ENCODE peak calls at places on chromosome 4, in seven cellular contexts. X is PC-3, D is left lung, K is iPS DF 6.9, G is cardiac muscle cell, M is MM.1S, H is upper lobe of right lung. V is an unnamed sample. For H3K4me1, the result is how much of the 10 kb centered on the place peaks cover.

GRCh38 chr4:73816814-73817213 is 19.7 kb upstream of the CXCL6 start:
- DNase-seq in X (peak), D (no peak), K (no peak), G (no peak), M (peak), H (no peak), V (no peak)

GRCh38 chr4:65791111-65791806 is 121.0 kb upstream of the EPHA5 start:
- DNase-seq in X (peak), D (no peak), K (no peak), G (no peak), M (no peak), H (no peak), V (no peak)

GRCh38 chr4:129323630-129324029 is 227.7 kb downstream of the C4orf33 start:
- DNase-seq in X (no peak), D (no peak), K (no peak), G (no peak), M (no peak), H (no peak), V (no peak)

GRCh38 chr4:147760695-147761094 is 28.8 kb downstream of the ARHGAP10 start:
- DNase-seq in X (no peak), D (no peak), K (no peak), G (no peak), M (no peak), H (no peak), V (no peak)

GRCh38 chr4:82820689-82821088 is 22.1 kb upstream of the SCD5 start:
- DNase-seq in X (no peak), D (no peak), K (no peak), G (no peak), M (no peak), H (no peak), V (no peak)

GRCh38 chr4:165635261-165635838 is 237.7 kb upstream of the TLL1 start:
- DNase-seq in X (no peak), D (no peak), K (no peak), G (no peak), M (peak), H (no peak), V (no peak)

GRCh38 chr4:15774020-15774420 is 4.1 kb upstream of the CD38 start:
- DNase-seq in X (no peak), D (no peak), K (no peak), G (no peak), M (no peak), H (no peak), V (no peak)

GRCh38 chr4:15414601-15415091 is 13.2 kb upstream of the C1QTNF7 start:
- DNase-seq in X (peak), D (no peak), K (no peak), G (no peak), M (no peak), H (no peak), V (no peak)

GRCh38 chr4:153679476-153679875 is 4.6 kb upstream of the TLR2 start:
- DNase-seq in X (no peak), D (no peak), K (no peak), G (no peak), M (no peak), H (no peak), V (no peak)

GRCh38 chr4:53541577-53542206 is 49.6 kb downstream of the LNX1 start:
- DNase-seq in X (peak), D (no peak), K (no peak), G (no peak), M (no peak), H (no peak), V (no peak)

GRCh38 chr4:40811886-40812857 is 62.4 kb downstream of the NSUN7 start:
- DNase-seq in X (no peak), D (no peak), K (no peak), G (no peak), M (no peak), H (no peak), V (no peak)

GRCh38 chr4:27463816-27464215 is 603.2 kb downstream of the STIM2 start:
- DNase-seq in X (peak), D (no peak), K (no peak), G (no peak), M (no peak), H (no peak), V (peak)

GRCh38 chr4:145635117-145635516 is 15.9 kb downstream of the MMAA start:
- DNase-seq in X (no peak), D (no peak), K (no peak), G (no peak), M (peak), H (no peak), V (no peak)

GRCh38 chr4:29734785-29735184 is 985.4 kb upstream of the PCDH7 start:
- DNase-seq in X (no peak), D (no peak), K (no peak), G (no peak), M (no peak), H (no peak), V (no peak)

GRCh38 chr4:40328383-40328782 is 6.8 kb upstream of the CHRNA9 start:
- DNase-seq in X (peak), D (no peak), K (no peak), G (no peak), M (no peak), H (no peak), V (no peak)

GRCh38 chr4:108001540-108001939 is 11.9 kb downstream of the HADH start:
- DNase-seq in X (no peak), D (no peak), K (no peak), G (no peak), M (no peak), H (no peak), V (no peak)

GRCh38 chr4:71711044-71711984 is 72.6 kb downstream of the GC start:
- DNase-seq in X (no peak), D (no peak), K (no peak), G (no peak), M (no peak), H (no peak), V (no peak)

GRCh38 chr4:123505077-123505456 is 108.5 kb downstream of the SPRY1 start:
- DNase-seq in X (peak), D (no peak), K (no peak), G (peak), M (no peak), H (no peak), V (no peak)

GRCh38 chr4:97457253-97457652 is 686.0 kb downstream of the STPG2 start:
- DNase-seq in X (peak), D (no peak), K (no peak), G (no peak), M (no peak), H (no peak), V (no peak)

GRCh38 chr4:26779224-26779623 is 81.4 kb upstream of the STIM2 start:
- DNase-seq in X (no peak), D (no peak), K (no peak), G (no peak), M (no peak), H (no peak), V (no peak)

GRCh38 chr4:38869511-38869910 is 1.9 kb downstream of the FAM114A1 start:
- DNase-seq in X (no peak), D (no peak), K (no peak), G (no peak), M (no peak), H (no peak), V (no peak)
- H3K4me1 ChIP-seq in X (under half), D (under half), K (under half), G (under half), M (under half), H (under half), V (under half)

DNA sequence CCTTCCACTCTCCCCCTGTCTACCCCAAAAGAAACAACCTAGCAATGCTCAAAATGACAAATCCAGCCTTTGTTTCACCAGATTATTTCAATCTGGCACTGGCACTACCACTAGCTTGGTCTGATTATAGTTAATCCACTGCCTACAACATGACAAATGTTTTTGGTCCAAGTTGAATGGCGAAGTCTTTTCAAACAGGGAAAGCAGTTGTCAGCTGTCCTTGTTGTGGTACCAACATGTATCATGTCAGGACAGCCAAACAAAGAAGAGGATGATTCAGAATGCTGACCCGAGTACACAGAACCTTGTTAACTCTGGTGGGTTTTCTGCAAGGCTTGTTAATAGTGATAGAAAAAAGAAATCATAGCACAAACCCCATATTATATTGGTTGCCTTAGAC is 160.8 kb upstream of the ANK2 start:
- DNase-seq in X (no peak), D (no peak), K (no peak), G (no peak), M (no peak), H (no peak), V (no peak)
- H3K27ac ChIP-seq in X (no peak), D (no peak), K (no peak), G (no peak), M (no peak), H (no peak), V (no peak)

GRCh38 chr4:47747846-47748494 is 89.9 kb downstream of the CORIN start:
- DNase-seq in X (no peak), D (no peak), K (no peak), G (peak), M (no peak), H (no peak), V (no peak)

GRCh38 chr4:47750771-47751170 is 87.1 kb downstream of the CORIN start:
- DNase-seq in X (no peak), D (no peak), K (no peak), G (no peak), M (no peak), H (no peak), V (no peak)

GRCh38 chr4:47752214-47752613 is 85.7 kb downstream of the CORIN start:
- DNase-seq in X (no peak), D (no peak), K (no peak), G (no peak), M (no peak), H (no peak), V (no peak)

GRCh38 chr4:47746122-47746521 is 91.7 kb downstream of the CORIN start:
- DNase-seq in X (no peak), D (no peak), K (no peak), G (no peak), M (no peak), H (no peak), V (no peak)

GRCh38 chr4:47749858-47750257 is 88.0 kb downstream of the CORIN start:
- DNase-seq in X (no peak), D (no peak), K (no peak), G (no peak), M (no peak), H (no peak), V (no peak)
- H3K4me1 ChIP-seq in X (under half), D (under half), K (under half), G (half or more), M (under half), H (under half), V (under half)

DNA sequence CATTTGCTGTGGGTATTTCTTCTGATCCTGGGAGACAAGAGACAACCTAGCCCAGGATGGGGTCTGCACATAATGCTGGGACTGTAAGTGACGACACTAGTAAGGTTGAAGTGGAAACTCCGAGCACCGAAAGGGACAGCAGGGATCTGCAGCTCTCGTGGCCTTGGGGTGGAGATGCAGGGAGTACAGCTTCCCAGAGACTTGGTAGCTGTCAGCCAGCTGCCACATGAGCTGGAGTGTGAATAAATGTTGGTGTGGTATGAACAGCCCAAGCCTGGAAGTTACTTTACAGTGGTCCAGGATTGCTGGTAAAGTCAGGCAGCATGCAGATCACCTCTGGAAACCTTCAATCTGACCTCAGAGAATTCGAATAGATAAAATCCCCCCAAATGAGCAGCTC is 97.6 kb downstream of the FAM193A start:
- DNase-seq in X (no peak), D (no peak), K (no peak), G (peak), M (no peak), H (peak), V (no peak)
- H3K27ac ChIP-seq in X (no peak), D (no peak), K (no peak), G (peak), M (no peak), H (no peak), V (no peak)

DNA sequence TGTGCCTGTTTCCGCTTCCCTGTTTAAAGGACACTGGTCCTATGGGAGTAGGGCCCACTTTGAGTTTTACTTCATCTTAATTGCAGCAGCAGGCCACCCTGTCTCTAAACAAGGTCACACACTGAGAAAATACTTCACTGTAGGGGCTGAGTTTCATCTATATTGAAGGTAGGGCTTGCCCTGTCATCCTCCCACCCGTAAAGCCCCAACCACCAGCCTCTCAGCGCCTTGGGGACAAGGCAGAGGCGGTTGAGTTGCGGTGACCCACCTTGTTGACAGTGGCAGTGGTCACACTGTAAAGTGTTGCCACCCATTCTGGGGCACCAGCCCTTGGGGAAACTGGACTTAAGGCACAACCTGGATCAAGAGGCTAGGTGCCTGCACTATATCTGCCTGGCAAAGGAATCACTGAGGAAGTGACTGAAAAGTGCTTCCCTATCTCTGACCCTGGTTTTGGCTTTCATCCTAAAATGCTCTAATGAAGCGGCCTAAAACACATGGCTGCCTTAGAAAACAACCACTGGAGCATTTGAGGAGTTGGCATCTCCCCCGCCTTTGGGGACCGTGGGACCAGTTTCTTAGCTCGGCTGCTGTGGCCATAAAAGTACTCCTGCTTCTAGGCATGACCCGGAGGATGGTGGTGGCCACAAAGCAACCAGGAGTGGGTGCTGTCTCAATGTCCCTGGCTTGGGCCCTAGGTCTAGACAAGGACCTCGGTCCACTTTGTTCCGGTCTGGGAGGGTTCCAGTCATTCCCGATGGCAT is 7.8 kb upstream of the WDR1 start:
- DNase-seq in X (no peak), D (no peak), K (no peak), G (no peak), M (no peak), H (no peak), V (no peak)
- H3K4me1 ChIP-seq in X (under half), D (under half), K (under half), G (under half), M (under half), H (under half), V (under half)

DNA sequence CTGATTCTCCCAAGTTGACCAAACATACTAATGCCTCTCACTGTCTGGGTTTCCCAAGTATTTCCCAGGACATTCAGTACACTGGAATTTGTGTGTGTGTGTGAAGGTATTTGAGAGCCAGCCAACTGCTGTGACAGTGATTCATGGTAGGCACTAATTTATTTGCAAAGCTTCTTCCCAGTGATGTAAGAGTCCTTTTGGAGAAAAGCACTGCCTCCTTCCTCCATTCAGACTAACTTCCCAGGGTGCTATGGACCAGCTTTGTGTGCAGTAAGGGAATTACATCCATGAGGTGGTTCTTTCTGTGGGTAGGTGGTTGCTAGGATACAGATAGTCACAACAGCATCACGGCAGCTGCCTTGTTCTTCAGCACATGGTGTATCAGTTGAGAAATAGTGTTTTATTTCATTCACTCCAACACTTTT is 8.7 kb downstream of the EGF start:
- DNase-seq in X (peak), D (no peak), K (no peak), G (no peak), M (no peak), H (no peak), V (no peak)
- H3K27ac ChIP-seq in X (peak), D (no peak), K (no peak), G (no peak), M (no peak), H (no peak), V (no peak)

GRCh38 chr4:24578364-24578763 is 6.0 kb downstream of the DHX15 start:
- DNase-seq in X (no peak), D (no peak), K (no peak), G (no peak), M (no peak), H (no peak), V (no peak)
- H3K4me1 ChIP-seq in X (under half), D (under half), K (under half), G (under half), M (under half), H (under half), V (under half)